ENCODE peak calls at places on chromosomes 5 and 9, in nine cellular contexts. A is kidney tubule cell; C is KBM-7; U is iris pigment epithelial cell; Y is CD4-positive, alpha-beta T cell; T is Right ventricle myocardium superior; J is activated T-cell treated with anti-CD3 and anti-CD28 coated beads, Interleukin-2, amount 50 U/mL, for 1 hour; N is ureter; K is epithelial cell of esophagus. D is an unnamed sample.

GRCh38 chr5:179819296-179820126 is 1.2 kb upstream of the SQSTM1 start:
- DNase-seq in C (peak; percentile 47), J (peak; percentile 53), U (peak; percentile 80), A (peak; percentile 91), Y (no peak), T (peak; percentile 78), K (peak; percentile 59), N (peak; percentile 77), D (peak; percentile 92)

GRCh38 chr9:91714020-91714721 is 235.9 kb downstream of the ROR2 start:
- DNase-seq in A (peak; percentile 36), J (no peak), C (peak; percentile 53), K (peak; percentile 15), Y (no peak), N (peak; percentile 85), T (peak; percentile 70), U (peak; percentile 40), D (peak; percentile 88)

GRCh38 chr9:137241490-137242328 is 622 bp downstream of the TUBB4B start:
- DNase-seq in C (no peak), J (peak; percentile 80), T (peak; percentile 79), U (peak; percentile 37), A (peak; percentile 71), N (no peak), K (peak; percentile 80), Y (no peak), D (peak; percentile 99)

GRCh38 chr9:19085295-19085694 is 17.4 kb downstream of the HAUS6 start:
- DNase-seq in N (no peak), J (no peak), Y (no peak), C (peak; percentile 54), K (peak; percentile 37), U (no peak), T (no peak), A (peak; percentile 20), D (no peak)

GRCh38 chr5:134537297-134537696 is 11.8 kb downstream of the JADE2 start:
- DNase-seq in N (no peak), K (no peak), A (no peak), J (no peak), C (no peak), T (no peak), Y (no peak), U (no peak), D (no peak)

GRCh38 chr5:2164586-2164985 is 281.9 kb upstream of the IRX4 start:
- DNase-seq in N (no peak), C (no peak), K (no peak), J (no peak), T (no peak), Y (no peak), U (no peak), A (no peak), D (peak; percentile 41)

GRCh38 chr9:86424246-86424891 is 70.2 kb upstream of the TUT7 start:
- DNase-seq in T (no peak), N (no peak), J (no peak), K (no peak), Y (no peak), A (peak; percentile 30), U (no peak), C (no peak), D (no peak)

GRCh38 chr9:35705836-35706430 is 16.2 kb upstream of the TPM2 start:
- DNase-seq in N (no peak), T (peak; percentile 16), K (no peak), U (no peak), J (no peak), Y (no peak), A (no peak), C (no peak), D (peak; percentile 66)

GRCh38 chr9:111598730-111599091 is 736 bp downstream of the PTGR1 start:
- DNase-seq in A (peak; percentile 32), U (peak; percentile 78), Y (peak; percentile 1), K (peak; percentile 73), T (peak; percentile 49), N (no peak), J (peak; percentile 32), C (peak; percentile 34), D (peak; percentile 63)

GRCh38 chr9:128636556-128637530 is 19.8 kb downstream of the DYNC2I2 start:
- DNase-seq in N (no peak), U (no peak), J (no peak), C (no peak), K (no peak), T (peak; percentile 44), Y (no peak), A (no peak), D (peak; percentile 52)

GRCh38 chr9:14296462-14296861 is 17.5 kb downstream of the NFIB start:
- DNase-seq in U (no peak), Y (no peak), C (no peak), A (peak; percentile 58), T (peak; percentile 61), K (peak; percentile 51), N (no peak), J (no peak), D (no peak)

GRCh38 chr5:126633552-126633951 is 32.8 kb downstream of the PHAX start:
- DNase-seq in U (no peak), C (no peak), N (no peak), A (no peak), K (peak; percentile 7), Y (no peak), J (no peak), T (no peak), D (no peak)

GRCh38 chr9:112887377-112887776 is 3.3 kb downstream of the SLC46A2 start:
- DNase-seq in K (no peak), Y (no peak), N (no peak), C (peak; percentile 75), U (no peak), T (peak; percentile 51), A (no peak), J (no peak), D (no peak)